ENCODE peak calls at places on chromosome 19, in four cellular contexts. One of them, this sample, is unnamed.

GRCh38 chr19:10863107-10863700 is 8.1 kb upstream of the CARM1 start:
- DNase-seq in aorta: no peak
- DNase-seq in CD4-positive, alpha-beta memory T cell: no peak
- DNase-seq in tibial artery: peak; percentile 84
- DNase-seq in this sample: no peak

GRCh38 chr19:16638666-16639065 is 10.7 kb upstream of the MED26 start:
- DNase-seq in aorta: no peak
- DNase-seq in CD4-positive, alpha-beta memory T cell: no peak
- DNase-seq in tibial artery: no peak
- DNase-seq in this sample: no peak

GRCh38 chr19:518292-519231 is 11.3 kb downstream of the TPGS1 start:
- DNase-seq in aorta: no peak
- DNase-seq in CD4-positive, alpha-beta memory T cell: peak; percentile 58
- DNase-seq in tibial artery: no peak
- DNase-seq in this sample: no peak

GRCh38 chr19:8659905-8660304 is 29.5 kb downstream of the NFILZ start:
- DNase-seq in aorta: no peak
- DNase-seq in CD4-positive, alpha-beta memory T cell: no peak
- DNase-seq in tibial artery: no peak
- DNase-seq in this sample: no peak

GRCh38 chr19:41998246-41999020 is 4.4 kb upstream of the ATP1A3 start:
- DNase-seq in aorta: no peak
- DNase-seq in CD4-positive, alpha-beta memory T cell: no peak
- DNase-seq in tibial artery: no peak
- DNase-seq in this sample: no peak

GRCh38 chr19:4657262-4657661 is 12.9 kb downstream of the MYDGF start:
- DNase-seq in aorta: no peak
- DNase-seq in CD4-positive, alpha-beta memory T cell: no peak
- DNase-seq in tibial artery: no peak
- DNase-seq in this sample: no peak

GRCh38 chr19:40682431-40682964 is 8.0 kb downstream of the NUMBL start:
- DNase-seq in aorta: no peak
- DNase-seq in CD4-positive, alpha-beta memory T cell: no peak
- DNase-seq in tibial artery: no peak
- DNase-seq in this sample: no peak

GRCh38 chr19:54133312-54133956 is 4.1 kb upstream of the CNOT3 start:
- DNase-seq in aorta: no peak
- DNase-seq in CD4-positive, alpha-beta memory T cell: peak; percentile 50
- DNase-seq in tibial artery: no peak
- DNase-seq in this sample: no peak

GRCh38 chr19:48627211-48627864 is 8.0 kb downstream of the SPHK2 start:
- DNase-seq in aorta: no peak
- DNase-seq in CD4-positive, alpha-beta memory T cell: no peak
- DNase-seq in tibial artery: peak; percentile 72
- DNase-seq in this sample: no peak

GRCh38 chr19:18346091-18346490 is 5.7 kb downstream of the PGPEP1 start:
- DNase-seq in aorta: no peak
- DNase-seq in CD4-positive, alpha-beta memory T cell: no peak
- DNase-seq in tibial artery: no peak
- DNase-seq in this sample: no peak

GRCh38 chr19:55423225-55423967 is 15.8 kb upstream of the UBE2S start:
- DNase-seq in aorta: no peak
- DNase-seq in CD4-positive, alpha-beta memory T cell: no peak
- DNase-seq in tibial artery: no peak
- DNase-seq in this sample: no peak

GRCh38 chr19:3108775-3109174 is 14.6 kb downstream of the GNA11 start:
- DNase-seq in aorta: peak; percentile 76
- DNase-seq in CD4-positive, alpha-beta memory T cell: peak; percentile 67
- DNase-seq in tibial artery: no peak
- DNase-seq in this sample: no peak

GRCh38 chr19:15283141-15283885 is 49.0 kb downstream of the BRD4 start:
- DNase-seq in aorta: no peak
- DNase-seq in CD4-positive, alpha-beta memory T cell: no peak
- DNase-seq in tibial artery: peak; percentile 77
- DNase-seq in this sample: no peak

GRCh38 chr19:46351241-46352041 is 4.6 kb downstream of the PPP5C start:
- DNase-seq in aorta: peak; percentile 89
- DNase-seq in CD4-positive, alpha-beta memory T cell: no peak
- DNase-seq in tibial artery: peak; percentile 92
- DNase-seq in this sample: peak; percentile 85

GRCh38 chr19:34260771-34261173 is 6.4 kb downstream of the GARRE1 start:
- DNase-seq in aorta: no peak
- DNase-seq in CD4-positive, alpha-beta memory T cell: no peak
- DNase-seq in tibial artery: no peak
- DNase-seq in this sample: no peak

GRCh38 chr19:49718511-49718910 is 27.6 kb downstream of the CPT1C start:
- DNase-seq in aorta: no peak
- DNase-seq in CD4-positive, alpha-beta memory T cell: no peak
- DNase-seq in tibial artery: no peak
- DNase-seq in this sample: no peak

GRCh38 chr19:45911291-45911690 is 3.3 kb downstream of the NANOS2 start:
- DNase-seq in aorta: no peak
- DNase-seq in CD4-positive, alpha-beta memory T cell: no peak
- DNase-seq in tibial artery: no peak
- DNase-seq in this sample: no peak

GRCh38 chr19:54271106-54271505 is 9.8 kb downstream of the LILRB2 start:
- DNase-seq in aorta: peak; percentile 82
- DNase-seq in CD4-positive, alpha-beta memory T cell: no peak
- DNase-seq in tibial artery: no peak
- DNase-seq in this sample: no peak

GRCh38 chr19:20787766-20788165 is 11.7 kb downstream of the ZNF66 start:
- DNase-seq in aorta: no peak
- DNase-seq in CD4-positive, alpha-beta memory T cell: no peak
- DNase-seq in tibial artery: no peak
- DNase-seq in this sample: no peak

GRCh38 chr19:28823338-28823961 is 389.5 kb downstream of the UQCRFS1 start:
- DNase-seq in aorta: no peak
- DNase-seq in CD4-positive, alpha-beta memory T cell: no peak
- DNase-seq in tibial artery: no peak
- DNase-seq in this sample: no peak

GRCh38 chr19:29539668-29540067 is 13.9 kb downstream of the VSTM2B start:
- DNase-seq in aorta: no peak
- DNase-seq in CD4-positive, alpha-beta memory T cell: no peak
- DNase-seq in tibial artery: peak; percentile 38
- DNase-seq in this sample: no peak

GRCh38 chr19:21463449-21464105 is 41.8 kb upstream of the ZNF429 start:
- DNase-seq in aorta: peak; percentile 53
- DNase-seq in CD4-positive, alpha-beta memory T cell: no peak
- DNase-seq in tibial artery: no peak
- DNase-seq in this sample: peak; percentile 66

GRCh38 chr19:35139618-35139943 is 957 bp downstream of the FXYD1 start:
- DNase-seq in aorta: no peak
- DNase-seq in CD4-positive, alpha-beta memory T cell: no peak
- DNase-seq in tibial artery: no peak
- DNase-seq in this sample: no peak

GRCh38 chr19:17766543-17767131 is 15.4 kb downstream of the FCHO1 start:
- DNase-seq in aorta: peak; percentile 88
- DNase-seq in CD4-positive, alpha-beta memory T cell: no peak
- DNase-seq in tibial artery: peak; percentile 85
- DNase-seq in this sample: peak; percentile 86

GRCh38 chr19:33195711-33196347 is 1.7 kb downstream of the LRP3 start:
- DNase-seq in aorta: no peak
- DNase-seq in CD4-positive, alpha-beta memory T cell: no peak
- DNase-seq in tibial artery: no peak
- DNase-seq in this sample: no peak

GRCh38 chr19:5718032-5718578 is 1.8 kb downstream of the LONP1 start:
- DNase-seq in aorta: no peak
- DNase-seq in CD4-positive, alpha-beta memory T cell: no peak
- DNase-seq in tibial artery: no peak
- DNase-seq in this sample: no peak

GRCh38 chr19:55437410-55437809 is 5.7 kb downstream of the SHISA7 start:
- DNase-seq in aorta: no peak
- DNase-seq in CD4-positive, alpha-beta memory T cell: no peak
- DNase-seq in tibial artery: no peak
- DNase-seq in this sample: peak; percentile 69

GRCh38 chr19:23015660-23016059 is 12.7 kb upstream of the ZNF728 start:
- DNase-seq in aorta: no peak
- DNase-seq in CD4-positive, alpha-beta memory T cell: no peak
- DNase-seq in tibial artery: no peak
- DNase-seq in this sample: no peak

GRCh38 chr19:17765069-17765618 is 13.9 kb downstream of the FCHO1 start:
- DNase-seq in aorta: peak; percentile 83
- DNase-seq in CD4-positive, alpha-beta memory T cell: no peak
- DNase-seq in tibial artery: peak; percentile 78
- DNase-seq in this sample: no peak

GRCh38 chr19:39166571-39167391 is 30.0 kb upstream of the NCCRP1 start:
- DNase-seq in aorta: no peak
- DNase-seq in CD4-positive, alpha-beta memory T cell: no peak
- DNase-seq in tibial artery: no peak
- DNase-seq in this sample: peak; percentile 89

GRCh38 chr19:39167461-39168257 is 29.1 kb upstream of the NCCRP1 start:
- DNase-seq in aorta: no peak
- DNase-seq in CD4-positive, alpha-beta memory T cell: no peak
- DNase-seq in tibial artery: no peak
- DNase-seq in this sample: peak; percentile 82

GRCh38 chr19:39163621-39164020 is 33.1 kb upstream of the NCCRP1 start:
- DNase-seq in aorta: no peak
- DNase-seq in CD4-positive, alpha-beta memory T cell: no peak
- DNase-seq in tibial artery: no peak
- DNase-seq in this sample: no peak

GRCh38 chr19:39164289-39164688 is 32.5 kb upstream of the NCCRP1 start:
- DNase-seq in aorta: no peak
- DNase-seq in CD4-positive, alpha-beta memory T cell: no peak
- DNase-seq in tibial artery: no peak
- DNase-seq in this sample: no peak

DNA sequence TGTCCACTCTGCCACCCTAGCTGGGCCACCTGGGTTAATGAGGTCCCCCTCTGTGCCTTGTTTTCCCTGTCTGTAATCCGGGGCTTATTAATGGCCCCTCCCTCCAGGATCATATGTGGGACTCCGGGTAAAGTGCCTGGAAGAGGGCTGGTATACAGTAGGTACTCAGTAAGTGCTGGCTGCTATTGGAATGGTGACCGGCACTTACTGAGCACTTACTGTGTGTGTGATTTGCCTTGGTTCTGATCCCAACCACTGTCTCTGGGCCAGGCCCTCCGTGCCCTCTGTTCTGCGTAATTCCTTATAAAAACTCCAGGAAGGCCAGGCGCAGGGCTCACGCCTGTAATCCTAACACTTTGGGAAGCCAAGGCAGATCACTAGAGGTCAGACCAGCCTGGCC is 30.9 kb upstream of the NCCRP1 start:
- DNase-seq in aorta: no peak
- DNase-seq in CD4-positive, alpha-beta memory T cell: no peak
- DNase-seq in tibial artery: no peak
- DNase-seq in this sample: no peak
- H3K9me3 ChIP-seq in aorta: no peaks in the 10 kb centered on the region
- H3K9me3 ChIP-seq in CD4-positive, alpha-beta memory T cell: no peaks in the 10 kb centered on the region
- H3K9me3 ChIP-seq in tibial artery: no peaks in the 10 kb centered on the region
- H3K9me3 ChIP-seq in this sample: no peaks in the 10 kb centered on the region

GRCh38 chr19:58296086-58296485 is 9.1 kb upstream of the ERVK3-1 start:
- DNase-seq in aorta: no peak
- DNase-seq in CD4-positive, alpha-beta memory T cell: no peak
- DNase-seq in tibial artery: no peak
- DNase-seq in this sample: no peak
- H3K36me3 ChIP-seq in aorta: peaks cover 29% of the 10 kb centered on the region
- H3K36me3 ChIP-seq in CD4-positive, alpha-beta memory T cell: peaks cover 21% of the 10 kb centered on the region
- H3K36me3 ChIP-seq in tibial artery: peaks cover 100% of the 10 kb centered on the region
- H3K36me3 ChIP-seq in this sample: peaks cover 51% of the 10 kb centered on the region

DNA sequence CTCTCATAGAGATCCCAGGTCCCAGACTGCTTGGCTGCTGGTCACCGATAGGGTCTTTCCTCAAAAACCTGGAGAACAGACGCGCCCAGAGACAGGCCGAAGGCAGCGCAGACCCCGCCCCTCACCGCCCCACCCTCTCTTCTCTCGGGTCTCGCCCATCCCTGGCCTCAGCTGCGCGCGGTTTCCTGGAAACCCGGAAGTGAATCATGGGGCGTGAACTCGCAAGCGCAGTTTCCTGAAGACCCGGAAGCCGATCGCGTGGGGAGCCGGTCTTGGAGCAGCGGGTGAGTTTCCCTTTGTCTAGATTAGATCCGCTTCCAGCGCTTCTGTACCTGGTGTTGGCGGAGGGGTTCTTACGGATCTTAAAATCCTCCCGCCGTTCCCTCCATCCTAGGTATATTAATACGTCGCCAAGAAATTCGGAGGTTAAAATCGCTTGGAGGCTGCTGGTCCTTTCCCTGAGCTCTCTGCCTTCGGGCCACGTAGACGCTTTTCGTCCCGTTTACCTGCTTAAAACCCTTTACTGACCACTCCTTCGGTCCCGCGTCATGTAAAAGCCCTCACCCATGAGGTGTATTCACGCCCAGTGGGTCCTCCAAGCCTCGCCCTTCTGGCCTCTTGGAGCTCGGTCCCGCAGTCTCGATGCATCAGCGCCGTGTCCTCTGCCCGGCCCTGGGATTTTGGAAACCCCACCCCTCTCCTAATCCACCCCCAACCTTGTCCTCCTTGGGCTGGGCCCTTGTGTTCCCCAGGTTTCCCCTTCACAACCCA is at the start of gene ZNF578:
- DNase-seq in aorta: peak; percentile 86
- DNase-seq in CD4-positive, alpha-beta memory T cell: peak; percentile 49
- DNase-seq in tibial artery: peak; percentile 79
- DNase-seq in this sample: peak; percentile 62
- H3K9me3 ChIP-seq in aorta: peaks cover 20% of the 10 kb centered on the region
- H3K9me3 ChIP-seq in CD4-positive, alpha-beta memory T cell: peaks cover 59% of the 10 kb centered on the region
- H3K9me3 ChIP-seq in tibial artery: peaks cover 6% of the 10 kb centered on the region
- H3K9me3 ChIP-seq in this sample: peaks cover 10% of the 10 kb centered on the region

DNA sequence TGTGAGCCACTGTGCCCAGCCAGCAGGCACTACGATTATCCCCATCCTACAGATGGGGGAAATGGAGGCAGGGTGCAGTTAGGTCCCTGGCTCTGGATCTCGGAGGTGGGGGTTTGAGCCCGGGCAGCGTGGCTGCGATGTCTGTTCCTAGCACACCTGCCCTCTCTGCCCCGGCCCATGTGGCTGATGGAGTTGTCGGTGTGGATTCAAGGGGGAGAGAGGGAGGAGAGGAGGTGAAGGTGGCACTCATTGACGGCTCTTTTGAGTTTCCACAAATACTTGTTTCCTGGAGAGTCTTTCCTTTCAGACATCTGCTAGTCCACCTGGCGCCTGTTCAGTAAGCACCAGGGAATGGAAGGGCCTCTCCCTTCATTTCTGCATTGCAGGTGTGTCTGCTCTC is 69.8 kb downstream of the ARHGEF18 start:
- DNase-seq in aorta: no peak
- DNase-seq in CD4-positive, alpha-beta memory T cell: no peak
- DNase-seq in tibial artery: no peak
- DNase-seq in this sample: no peak
- H3K36me3 ChIP-seq in aorta: no peaks in the 10 kb centered on the region
- H3K36me3 ChIP-seq in CD4-positive, alpha-beta memory T cell: peaks cover 36% of the 10 kb centered on the region
- H3K36me3 ChIP-seq in tibial artery: peaks cover 18% of the 10 kb centered on the region
- H3K36me3 ChIP-seq in this sample: peaks cover 13% of the 10 kb centered on the region